ENCODE peak calls at places on chromosome 3, in ten cellular contexts. U, D, Z, K, X, Q, L, S, C and T are unnamed samples.

GRCh38 chr3:124588794-124589193 is 141.5 kb upstream of the UMPS start:
- DNase-seq in X (no peak), D (no peak), S (no peak), Q (no peak), U (no peak), C (no peak), K (no peak), L (no peak), Z (no peak), T (no peak)

GRCh38 chr3:60756636-60757035 is 494.6 kb downstream of the FHIT start:
- DNase-seq in K (no peak), L (no peak), U (no peak), X (no peak), Z (no peak), Q (no peak), S (no peak), D (peak), C (no peak), T (no peak)

GRCh38 chr3:8742921-8743605 is 9.5 kb downstream of the CAV3 start:
- DNase-seq in Q (no peak), L (no peak), D (peak), Z (no peak), S (no peak), C (no peak), X (no peak), U (no peak), K (no peak), T (no peak)

GRCh38 chr3:58063424-58063823 is 55.2 kb downstream of the FLNB start:
- DNase-seq in Q (no peak), X (no peak), Z (no peak), K (no peak), C (no peak), U (no peak), S (no peak), L (no peak), D (peak), T (no peak)

GRCh38 chr3:53089511-53089910 is 40.7 kb downstream of the RFT1 start:
- DNase-seq in K (no peak), C (no peak), X (no peak), S (no peak), Q (no peak), L (no peak), Z (no peak), D (no peak), U (no peak), T (no peak)

GRCh38 chr3:61387817-61388216 is 136.6 kb upstream of the FHIT start:
- DNase-seq in L (no peak), D (no peak), K (no peak), S (no peak), Q (no peak), X (no peak), C (no peak), Z (no peak), U (no peak), T (no peak)

GRCh38 chr3:184347321-184348056 is 10.1 kb downstream of the FAM131A start:
- DNase-seq in L (no peak), D (peak), K (no peak), S (no peak), U (no peak), Z (no peak), C (no peak), Q (no peak), X (no peak), T (no peak)

GRCh38 chr3:173395073-173395411 is 2.5 kb upstream of the NLGN1 start:
- DNase-seq in Z (no peak), C (no peak), X (no peak), U (no peak), D (no peak), S (peak), Q (no peak), L (no peak), K (peak), T (no peak)

GRCh38 chr3:76405196-76405595 is 619.8 kb upstream of the ZNF717 start:
- DNase-seq in U (no peak), Z (no peak), K (no peak), D (no peak), L (no peak), X (no peak), C (no peak), S (no peak), Q (no peak), T (no peak)

GRCh38 chr3:20043398-20043797 is 3.2 kb downstream of the KAT2B start:
- DNase-seq in D (peak), U (peak), Z (no peak), C (no peak), Q (no peak), X (peak), L (peak), K (no peak), S (peak), T (peak)

GRCh38 chr3:107235923-107236315 is 141.3 kb upstream of the CCDC54 start:
- DNase-seq in X (peak), U (peak), S (peak), Z (peak), D (peak), K (peak), C (no peak), Q (peak), L (peak), T (peak)

GRCh38 chr3:62670351-62670750 is 204.9 kb downstream of the CADPS start:
- DNase-seq in L (no peak), D (no peak), Z (peak), K (no peak), C (no peak), Q (no peak), X (no peak), U (no peak), S (no peak), T (no peak)

GRCh38 chr3:37887062-37887461 is 25.4 kb downstream of the CTDSPL start:
- DNase-seq in D (no peak), L (no peak), Z (no peak), K (no peak), S (no peak), Q (no peak), U (no peak), C (no peak), X (no peak), T (no peak)

GRCh38 chr3:123914829-123915228 is 30.7 kb upstream of the MYLK start:
- DNase-seq in L (no peak), D (no peak), U (no peak), K (no peak), Q (no peak), X (no peak), Z (no peak), S (no peak), C (no peak), T (no peak)

GRCh38 chr3:11118181-11118682 is 36.1 kb upstream of the HRH1 start:
- DNase-seq in K (no peak), Z (no peak), X (no peak), Q (no peak), D (peak), S (no peak), L (no peak), U (no peak), C (no peak), T (no peak)

GRCh38 chr3:13612829-13613228 is 63.9 kb downstream of the FBLN2 start:
- DNase-seq in S (no peak), C (no peak), D (peak), U (no peak), Q (no peak), L (no peak), K (no peak), X (no peak), Z (no peak), T (no peak)

GRCh38 chr3:187044871-187045552 is 94.3 kb downstream of the RPL39L start:
- DNase-seq in C (no peak), Q (no peak), S (no peak), K (no peak), X (no peak), U (no peak), L (no peak), D (no peak), Z (no peak), T (no peak)

GRCh38 chr3:194204793-194205065 is 68.8 kb downstream of the HES1 start:
- DNase-seq in X (no peak), D (no peak), Q (no peak), L (no peak), C (no peak), K (peak), Z (no peak), S (no peak), U (no peak), T (no peak)

GRCh38 chr3:15345608-15346137 is 13.3 kb upstream of the SH3BP5 start:
- DNase-seq in C (no peak), Z (no peak), X (no peak), K (peak), U (no peak), S (no peak), L (no peak), Q (no peak), D (no peak), T (no peak)

GRCh38 chr3:50167069-50167781 is 12.1 kb downstream of the SEMA3F start:
- DNase-seq in Q (no peak), S (no peak), U (no peak), X (no peak), K (peak), D (no peak), L (no peak), Z (no peak), C (no peak), T (peak)

GRCh38 chr3:13044496-13045244 is 28.6 kb downstream of the IQSEC1 start:
- DNase-seq in K (no peak), U (no peak), X (no peak), L (no peak), Q (no peak), Z (no peak), S (no peak), C (no peak), D (no peak), T (no peak)